ENCODE peak calls at places on chromosome 13, in five cellular contexts. H is mesendoderm, U is neural progenitor cell, F is PC-3, R is GM23248. Q is an unnamed sample.

GRCh38 chr13:24650157-24650556 is 30.1 kb upstream of the ATP12A start:
- DNase-seq in H (no peak), U (no peak), F (no peak), R (peak), Q (no peak)

GRCh38 chr13:39259371-39259770 is 221.1 kb downstream of the NHLRC3 start:
- DNase-seq in H (no peak), U (no peak), F (no peak), R (no peak), Q (no peak)

GRCh38 chr13:73367886-73368285 is 309.1 kb downstream of the KLF5 start:
- DNase-seq in H (no peak), U (no peak), F (no peak), R (no peak), Q (no peak)

GRCh38 chr13:24050796-24051715 is 109.5 kb upstream of the SPATA13 start:
- DNase-seq in H (peak), U (no peak), F (peak), R (no peak), Q (no peak)

GRCh38 chr13:49651775-49652690 is 23.7 kb downstream of the ARL11 start:
- DNase-seq in H (no peak), U (no peak), F (no peak), R (no peak), Q (no peak)

GRCh38 chr13:98310485-98311199 is 133.6 kb upstream of the RNF113B start:
- DNase-seq in H (no peak), U (no peak), F (no peak), R (no peak), Q (no peak)

GRCh38 chr13:113403255-113404104 is 39.5 kb upstream of the GRTP1 start:
- DNase-seq in H (no peak), U (no peak), F (no peak), R (no peak), Q (no peak)

GRCh38 chr13:34464011-34464410 is 478.1 kb upstream of the NBEA start:
- DNase-seq in H (no peak), U (no peak), F (peak), R (no peak), Q (no peak)

GRCh38 chr13:49538404-49538803 is 42.7 kb downstream of the PHF11 start:
- DNase-seq in H (no peak), U (no peak), F (no peak), R (no peak), Q (no peak)

GRCh38 chr13:109771926-109772325 is 14.5 kb downstream of the IRS2 start:
- DNase-seq in H (no peak), U (no peak), F (no peak), R (no peak), Q (no peak)

GRCh38 chr13:66359910-66360552 is 870.1 kb downstream of the PCDH9 start:
- DNase-seq in H (no peak), U (no peak), F (no peak), R (no peak), Q (no peak)

GRCh38 chr13:113400621-113401451 is 36.9 kb upstream of the GRTP1 start:
- DNase-seq in H (no peak), U (no peak), F (no peak), R (no peak), Q (no peak)

GRCh38 chr13:100470841-100471505 is 117.6 kb downstream of the GGACT start:
- DNase-seq in H (no peak), U (no peak), F (no peak), R (no peak), Q (no peak)

GRCh38 chr13:102280366-102280765 is 121.5 kb downstream of the FGF14 start:
- DNase-seq in H (no peak), U (peak), F (no peak), R (no peak), Q (no peak)

GRCh38 chr13:91397595-91397994 is 826 bp upstream of the GPC5 start:
- DNase-seq in H (no peak), U (no peak), F (no peak), R (no peak), Q (no peak)

GRCh38 chr13:37349916-37350315 is 244.5 kb upstream of the CSNK1A1L start:
- DNase-seq in H (no peak), U (no peak), F (no peak), R (no peak), Q (no peak)
- H3K4me2 ChIP-seq in H (no peak), U (no peak), F (no peak), R (no peak), Q (no peak)

DNA sequence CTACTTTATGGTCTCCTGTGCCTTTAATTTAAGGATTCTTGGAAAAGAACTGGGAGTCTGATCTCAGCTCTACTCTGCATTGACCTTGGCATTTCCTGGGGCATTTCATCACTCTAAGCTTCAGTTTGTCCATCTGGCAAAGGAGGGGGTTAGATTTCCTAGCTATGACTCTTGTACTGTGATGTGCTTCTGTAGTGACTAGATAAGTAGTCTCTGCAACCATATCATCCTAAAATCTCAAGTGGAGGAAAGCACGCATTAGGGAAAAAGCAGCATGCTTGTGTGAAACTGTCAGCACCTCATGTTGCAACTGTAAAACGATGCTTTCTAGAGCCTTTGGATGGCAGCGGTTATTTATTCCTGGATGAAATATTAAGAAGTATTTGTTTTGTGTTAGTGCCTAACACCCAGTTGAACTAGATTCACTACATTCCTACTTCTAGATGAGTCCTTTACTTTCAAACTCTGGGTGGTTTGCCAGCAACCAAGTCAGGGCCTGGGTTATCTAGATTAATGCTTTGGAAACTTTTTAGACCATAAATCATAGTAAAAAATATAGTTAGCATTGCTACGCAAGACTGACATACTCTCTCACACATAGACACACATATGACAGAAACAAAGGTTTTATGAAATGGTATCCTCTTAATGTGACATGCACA is 6.8 kb downstream of the WDFY2 start:
- DNase-seq in H (peak), U (no peak), F (peak), R (peak), Q (peak)
- H3K4me2 ChIP-seq in H (no peak), U (no peak), F (peak), R (peak), Q (peak)

DNA sequence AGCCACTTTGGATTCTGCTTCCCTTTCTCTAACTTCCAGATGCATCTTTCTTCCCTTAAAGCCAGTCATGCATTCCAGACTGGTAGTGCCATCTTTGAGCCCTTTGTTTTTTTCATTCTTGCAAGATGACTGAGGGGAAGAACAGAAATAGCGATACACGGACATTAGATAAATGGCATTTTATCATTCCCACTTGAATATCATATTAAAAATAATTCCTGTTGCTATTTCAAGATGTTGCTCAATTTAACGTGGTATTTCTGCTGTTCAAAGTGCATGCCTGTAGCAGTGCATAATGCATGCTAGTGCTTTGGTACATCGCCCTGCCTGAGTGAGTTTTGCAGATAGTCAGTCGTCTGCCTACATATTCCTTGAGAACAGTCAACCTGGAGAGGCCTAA is 140.6 kb upstream of the FRY start:
- DNase-seq in H (no peak), U (no peak), F (no peak), R (peak), Q (no peak)
- H3K4me2 ChIP-seq in H (no peak), U (no peak), F (no peak), R (no peak), Q (no peak)

GRCh38 chr13:75541961-75542360 is 4.3 kb upstream of the COMMD6 start:
- DNase-seq in H (no peak), U (no peak), F (no peak), R (no peak), Q (no peak)
- H3K4me2 ChIP-seq in H (no peak), U (no peak), F (no peak), R (no peak), Q (no peak)

Q was measured in GM23338.